ENCODE peak calls at places on chromosome 15, in six cellular contexts. N, K, X, E, J and T are unnamed samples.

GRCh38 chr15:67013696-67014095 is 51.7 kb upstream of the SMAD3 start:
- DNase-seq in N (no peak), K (no peak), X (no peak), E (no peak), J (no peak), T (no peak)

GRCh38 chr15:88658972-88659931 is 20.4 kb downstream of the ISG20 start:
- DNase-seq in N (no peak), K (no peak), X (no peak), E (no peak), J (no peak), T (no peak)

GRCh38 chr15:59819047-59819446 is 129.9 kb upstream of the BNIP2 start:
- DNase-seq in N (no peak), K (no peak), X (no peak), E (no peak), J (no peak), T (no peak)

GRCh38 chr15:59515190-59515589 is 77.2 kb downstream of the FAM81A start:
- DNase-seq in N (no peak), K (no peak), X (no peak), E (no peak), J (no peak), T (no peak)

GRCh38 chr15:67216859-67217258 is 37.6 kb downstream of the AAGAB start:
- DNase-seq in N (no peak), K (no peak), X (no peak), E (no peak), J (no peak), T (no peak)

GRCh38 chr15:52922871-52923270 is 132.7 kb upstream of the ONECUT1 start:
- DNase-seq in N (no peak), K (no peak), X (no peak), E (no peak), J (no peak), T (no peak)

GRCh38 chr15:60351066-60351465 is 46.7 kb downstream of the ANXA2 start:
- DNase-seq in N (no peak), K (no peak), X (no peak), E (no peak), J (no peak), T (no peak)

GRCh38 chr15:33753012-33753411 is 215.3 kb upstream of the CHRM5 start:
- DNase-seq in N (no peak), K (no peak), X (no peak), E (no peak), J (no peak), T (no peak)

GRCh38 chr15:69703495-69704187 is 251.0 kb downstream of the RPLP1 start:
- DNase-seq in N (no peak), K (no peak), X (no peak), E (no peak), J (no peak), T (no peak)

GRCh38 chr15:43267439-43267838 is 711 bp upstream of the TGM5 start:
- DNase-seq in N (no peak), K (no peak), X (no peak), E (no peak), J (no peak), T (no peak)

GRCh38 chr15:60573936-60574335 is 95.0 kb upstream of the ICE2 start:
- DNase-seq in N (no peak), K (no peak), X (no peak), E (no peak), J (no peak), T (no peak)

GRCh38 chr15:27958911-27959598 is 140.1 kb downstream of the OCA2 start:
- DNase-seq in N (no peak), K (no peak), X (no peak), E (no peak), J (no peak), T (no peak)

GRCh38 chr15:73965094-73965729 is 26.9 kb downstream of the STOML1 start:
- DNase-seq in N (no peak), K (no peak), X (no peak), E (no peak), J (no peak), T (no peak)

GRCh38 chr15:32641517-32642059 is at the start of gene SCG5:
- DNase-seq in N (no peak), K (peak), X (no peak), E (no peak), J (peak), T (peak)

GRCh38 chr15:71114887-71115566 is at the start of gene THSD4:
- DNase-seq in N (peak), K (peak), X (peak), E (peak), J (peak), T (peak)

GRCh38 chr15:40340740-40341400 is at the start of gene CCDC9B:
- DNase-seq in N (no peak), K (peak), X (peak), E (peak), J (peak), T (peak)

GRCh38 chr15:96344706-96345559 is 14.4 kb downstream of the NR2F2 start:
- DNase-seq in N (no peak), K (no peak), X (no peak), E (no peak), J (no peak), T (no peak)

GRCh38 chr15:71117906-71118305 is 2.6 kb downstream of the THSD4 start:
- DNase-seq in N (no peak), K (no peak), X (no peak), E (no peak), J (no peak), T (no peak)

GRCh38 chr15:49424954-49425353 is 1.9 kb downstream of the FGF7 start:
- DNase-seq in N (no peak), K (no peak), X (no peak), E (no peak), J (no peak), T (no peak)

GRCh38 chr15:62126364-62126763 is 38.7 kb downstream of the C2CD4B start:
- DNase-seq in N (no peak), K (no peak), X (no peak), E (no peak), J (no peak), T (no peak)

GRCh38 chr15:50256188-50257041 is 9.1 kb downstream of the HDC start:
- DNase-seq in N (no peak), K (no peak), X (no peak), E (no peak), J (no peak), T (peak)

GRCh38 chr15:70039917-70040316 is 57.8 kb downstream of the TLE3 start:
- DNase-seq in N (no peak), K (no peak), X (no peak), E (no peak), J (no peak), T (no peak)

GRCh38 chr15:70156781-70157261 is 59.1 kb upstream of the TLE3 start:
- DNase-seq in N (no peak), K (peak), X (peak), E (no peak), J (peak), T (no peak)

GRCh38 chr15:83292317-83292716 is 7.9 kb upstream of the BNC1 start:
- DNase-seq in N (no peak), K (no peak), X (no peak), E (no peak), J (no peak), T (no peak)

DNA sequence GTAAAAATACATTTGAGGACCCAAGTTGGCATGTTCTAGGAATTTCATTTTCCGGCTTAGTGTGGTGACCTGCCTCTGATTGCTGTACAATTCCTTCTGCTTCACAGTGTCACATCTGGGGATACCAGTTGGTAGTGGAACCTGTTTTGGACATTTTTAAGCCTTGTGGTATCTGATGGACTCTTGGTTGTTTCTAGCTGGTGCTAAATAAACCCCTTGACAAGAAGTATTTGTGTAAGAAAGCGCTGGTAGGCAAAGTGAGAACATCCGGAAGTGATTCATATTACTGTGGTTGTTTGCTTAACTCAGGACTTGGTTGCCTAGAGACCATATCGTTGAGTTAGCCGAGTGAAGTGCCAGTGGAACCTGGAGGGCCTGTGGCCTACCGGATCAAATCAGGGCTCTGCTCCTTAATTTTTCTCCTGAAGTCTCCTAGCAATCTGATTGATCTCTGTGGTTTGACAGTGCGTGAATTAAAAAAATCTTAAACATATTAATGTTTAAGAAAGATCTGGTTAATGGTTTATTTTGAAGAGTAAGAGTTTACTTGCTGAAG is 12.8 kb downstream of the IQGAP1 start:
- DNase-seq in N (peak), K (peak), X (peak), E (no peak), J (peak), T (peak)
- TF ChIP-seq POLR2A in N (no peak), K (peak), X (peak), E (no peak), J (no peak), T (no peak)

DNA sequence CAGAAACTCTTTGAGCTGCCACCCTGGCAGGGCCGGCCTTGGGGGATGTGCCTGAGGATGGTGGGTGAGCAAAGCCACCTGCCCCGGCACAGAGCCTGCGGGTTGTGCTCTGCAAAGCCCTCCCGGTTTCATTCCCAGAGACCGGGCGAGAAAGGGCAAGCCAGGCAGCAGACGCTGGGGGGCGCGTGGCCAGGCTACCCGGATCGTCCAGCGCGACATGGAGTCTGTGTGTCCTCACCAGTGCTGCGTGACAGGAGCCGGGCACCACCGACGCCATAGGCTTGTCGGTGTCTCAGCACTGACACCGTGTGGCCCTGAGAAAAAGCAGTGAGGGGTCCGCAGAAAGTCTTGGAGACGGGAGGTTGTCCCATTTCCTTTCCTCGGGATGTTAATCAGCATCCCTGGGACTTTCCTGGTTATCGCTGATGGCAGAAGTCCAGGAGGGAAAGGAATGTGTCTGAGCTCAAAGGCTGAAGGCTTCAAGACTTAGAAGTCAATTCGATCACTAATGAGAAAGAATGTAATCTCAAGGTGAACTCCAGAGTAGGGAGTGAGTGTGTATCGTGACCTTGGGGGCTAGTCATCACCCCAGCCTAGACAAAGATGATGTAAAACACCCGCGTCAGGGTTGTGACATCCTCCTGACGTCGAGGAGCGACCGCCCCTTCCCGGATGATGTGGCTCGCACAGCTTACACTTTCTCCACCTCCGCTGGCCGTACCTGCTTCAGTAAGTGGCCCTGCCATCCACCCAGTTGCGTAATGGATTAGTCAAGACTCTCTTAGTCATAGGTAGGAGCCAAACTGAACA is 36.3 kb upstream of the PLA2G4E start:
- DNase-seq in N (peak), K (peak), X (peak), E (no peak), J (peak), T (peak)
- TF ChIP-seq POLR2A in N (no peak), K (no peak), X (peak), E (no peak), J (peak), T (no peak)

GRCh38 chr15:75453703-75454470 is 2.4 kb upstream of the SIN3A start:
- DNase-seq in N (peak), K (peak), X (peak), E (peak), J (peak), T (peak)

GRCh38 chr15:75452968-75453702 is 1.6 kb upstream of the SIN3A start:
- DNase-seq in N (no peak), K (peak), X (peak), E (peak), J (no peak), T (peak)

GRCh38 chr15:75455982-75456531 is 4.6 kb upstream of the SIN3A start:
- DNase-seq in N (peak), K (no peak), X (no peak), E (no peak), J (peak), T (peak)

GRCh38 chr15:75455424-75455981 is 4.0 kb upstream of the SIN3A start:
- DNase-seq in N (peak), K (peak), X (peak), E (peak), J (peak), T (peak)

GRCh38 chr15:75454471-75455418 is 3.3 kb upstream of the SIN3A start:
- DNase-seq in N (peak), K (no peak), X (peak), E (peak), J (peak), T (peak)
- TF ChIP-seq POLR2A in N (no peak), K (no peak), X (no peak), E (no peak), J (peak), T (no peak)

DNA sequence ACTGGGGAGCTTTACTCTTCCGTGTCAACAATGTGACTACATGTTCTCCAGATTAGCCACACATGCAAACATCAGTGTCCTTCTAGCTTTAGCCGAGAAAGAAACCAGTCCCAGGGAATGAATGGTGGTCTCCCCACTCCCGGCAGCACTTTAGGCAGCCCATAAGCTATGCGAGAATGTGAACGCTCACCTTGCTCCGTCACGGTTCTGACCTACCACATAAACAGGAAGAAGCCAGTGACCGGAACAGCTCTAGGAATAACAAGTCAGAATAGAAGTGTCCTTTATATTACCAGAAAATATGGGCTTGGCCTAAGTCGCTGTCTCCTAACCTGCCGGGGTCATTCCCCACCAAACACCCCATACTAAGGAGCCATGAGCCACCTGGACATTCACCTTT is 98.0 kb upstream of the ABHD17C start:
- DNase-seq in N (no peak), K (no peak), X (no peak), E (no peak), J (no peak), T (no peak)
- TF ChIP-seq POLR2A in N (no peak), K (no peak), X (no peak), E (no peak), J (no peak), T (no peak)

GRCh38 chr15:24954783-24955548 is at the start of the genes SNRPN and SNURF:
- DNase-seq in N (peak), K (peak), X (peak), E (peak), J (peak), T (peak)
- TF ChIP-seq POLR2A in N (peak), K (peak), X (peak), E (peak), J (peak), T (peak)

DNA sequence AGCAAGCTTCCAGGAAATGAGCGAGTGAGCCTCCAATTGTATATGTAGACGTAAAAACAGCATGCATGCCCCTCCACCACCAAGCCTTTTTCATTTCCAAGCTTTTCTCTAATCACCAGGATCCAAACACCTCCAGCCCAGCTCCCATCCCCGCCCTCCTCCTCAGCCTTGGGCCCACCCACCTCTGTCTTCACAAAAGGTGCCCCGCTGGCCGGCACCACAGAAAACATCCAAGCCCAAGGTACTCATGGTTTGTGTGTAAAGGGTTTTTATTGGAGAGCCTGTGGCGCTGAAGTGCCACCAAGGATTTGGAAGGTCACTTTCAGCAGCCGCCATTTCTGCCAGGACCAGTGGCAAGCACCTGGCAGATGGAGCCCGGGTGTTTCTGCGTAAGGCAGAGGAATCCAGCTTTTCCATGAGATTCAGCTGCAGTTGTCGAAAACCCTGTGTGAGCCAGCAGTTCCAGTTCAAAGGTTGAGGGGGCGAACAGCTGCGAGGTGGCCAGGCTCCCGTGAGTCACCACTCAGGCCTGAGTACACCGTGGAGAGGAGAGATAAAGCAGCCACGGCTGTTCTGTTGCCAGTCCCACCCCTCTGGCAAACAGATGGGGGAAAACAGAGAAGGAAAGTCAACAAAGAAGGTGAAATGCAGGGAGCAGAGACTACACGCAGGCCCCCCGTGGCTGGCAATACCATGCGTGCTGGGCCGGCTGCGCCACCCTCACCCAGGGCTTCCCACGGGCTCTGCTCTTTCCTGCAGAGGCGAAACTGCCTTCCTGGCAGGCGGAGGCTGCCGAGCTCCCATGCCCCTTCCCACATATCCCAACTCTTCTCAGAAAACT is 38.2 kb downstream of the FAM174B start:
- DNase-seq in N (no peak), K (peak), X (peak), E (peak), J (no peak), T (peak)
- TF ChIP-seq POLR2A in N (no peak), K (no peak), X (peak), E (no peak), J (no peak), T (no peak)

GRCh38 chr15:58467722-58468436 is 36.1 kb downstream of the LIPC start:
- DNase-seq in N (no peak), K (no peak), X (no peak), E (no peak), J (no peak), T (no peak)
- TF ChIP-seq POLR2A in N (no peak), K (no peak), X (no peak), E (no peak), J (no peak), T (no peak)